ENCODE peak calls at places on chromosomes 3 and 15, in seven cellular contexts. Q, G, V, E, H, L and T are unnamed samples.

GRCh38 chr3:4421121-4421520 is 45.9 kb downstream of the SUMF1 start:
- DNase-seq in Q (no peak), G (no peak), V (no peak), E (no peak), H (peak), L (no peak), T (no peak)

GRCh38 chr3:38367709-38368108 is 21.1 kb downstream of the XYLB start:
- DNase-seq in Q (no peak), G (no peak), V (no peak), E (no peak), H (no peak), L (no peak), T (no peak)

GRCh38 chr15:78712797-78713515 is 71.9 kb upstream of the CHRNB4 start:
- DNase-seq in Q (no peak), G (no peak), V (no peak), E (no peak), H (no peak), L (no peak), T (no peak)

GRCh38 chr3:125116311-125117069 is 60.7 kb upstream of the HEG1 start:
- DNase-seq in Q (no peak), G (no peak), V (no peak), E (no peak), H (no peak), L (no peak), T (no peak)

GRCh38 chr3:108091498-108092259 is 848 bp upstream of the CD47 start:
- DNase-seq in Q (no peak), G (no peak), V (no peak), E (peak), H (no peak), L (peak), T (no peak)

GRCh38 chr3:77326586-77326985 is 286.7 kb downstream of the ROBO2 start:
- DNase-seq in Q (no peak), G (no peak), V (no peak), E (no peak), H (no peak), L (no peak), T (no peak)

GRCh38 chr3:161247049-161247448 is 25.9 kb downstream of the NMD3 start:
- DNase-seq in Q (no peak), G (no peak), V (no peak), E (no peak), H (no peak), L (no peak), T (no peak)

GRCh38 chr3:100710355-100711198 is 1.3 kb downstream of the TFG start:
- DNase-seq in Q (peak), G (peak), V (peak), E (no peak), H (peak), L (peak), T (peak)

GRCh38 chr3:182921665-182922355 is 58.5 kb downstream of the DCUN1D1 start:
- DNase-seq in Q (no peak), G (no peak), V (no peak), E (no peak), H (peak), L (no peak), T (no peak)

GRCh38 chr3:175941352-175941751 is 1082.2 kb downstream of the NAALADL2 start:
- DNase-seq in Q (peak), G (no peak), V (no peak), E (peak), H (peak), L (peak), T (no peak)

GRCh38 chr3:25781758-25782594 is 1.3 kb downstream of the NGLY1 start:
- DNase-seq in Q (no peak), G (no peak), V (no peak), E (no peak), H (peak), L (no peak), T (peak)

GRCh38 chr15:55344206-55344605 is 25.2 kb downstream of the PIGB start:
- DNase-seq in Q (no peak), G (no peak), V (no peak), E (peak), H (peak), L (no peak), T (no peak)

GRCh38 chr3:189780556-189781270 is 149.5 kb downstream of the TP63 start:
- DNase-seq in Q (no peak), G (no peak), V (no peak), E (no peak), H (no peak), L (no peak), T (no peak)

GRCh38 chr15:74185949-74186348 is 12.4 kb downstream of the ISLR start:
- DNase-seq in Q (no peak), G (no peak), V (no peak), E (no peak), H (no peak), L (no peak), T (no peak)

GRCh38 chr15:36880226-36880912 is 220.0 kb downstream of the MEIS2 start:
- DNase-seq in Q (no peak), G (no peak), V (no peak), E (peak), H (no peak), L (peak), T (no peak)

GRCh38 chr3:73255609-73256029 is 194.2 kb downstream of the EBLN2 start:
- DNase-seq in Q (peak), G (no peak), V (no peak), E (no peak), H (peak), L (no peak), T (no peak)

GRCh38 chr3:115790759-115791158 is 167.4 kb downstream of the GAP43 start:
- DNase-seq in Q (peak), G (peak), V (peak), E (no peak), H (peak), L (no peak), T (no peak)

GRCh38 chr15:69081310-69082004 is 67.0 kb downstream of the NOX5 start:
- DNase-seq in Q (no peak), G (no peak), V (no peak), E (peak), H (no peak), L (no peak), T (no peak)

GRCh38 chr15:82968066-82968465 is 15.5 kb upstream of the HOMER2 start:
- DNase-seq in Q (no peak), G (no peak), V (no peak), E (no peak), H (no peak), L (no peak), T (no peak)

GRCh38 chr3:54760226-54760625 is 167.6 kb downstream of the LRTM1 start:
- DNase-seq in Q (no peak), G (no peak), V (no peak), E (no peak), H (no peak), L (no peak), T (no peak)

GRCh38 chr15:70291295-70291694 is 193.6 kb upstream of the TLE3 start:
- DNase-seq in Q (no peak), G (no peak), V (no peak), E (no peak), H (no peak), L (no peak), T (no peak)

GRCh38 chr3:43418601-43419272 is 132.4 kb downstream of the SNRK start:
- DNase-seq in Q (no peak), G (peak), V (no peak), E (no peak), H (peak), L (no peak), T (no peak)

GRCh38 chr15:51776952-51777574 is 25.7 kb downstream of the TMOD2 start:
- DNase-seq in Q (peak), G (peak), V (peak), E (peak), H (peak), L (peak), T (peak)

DNA sequence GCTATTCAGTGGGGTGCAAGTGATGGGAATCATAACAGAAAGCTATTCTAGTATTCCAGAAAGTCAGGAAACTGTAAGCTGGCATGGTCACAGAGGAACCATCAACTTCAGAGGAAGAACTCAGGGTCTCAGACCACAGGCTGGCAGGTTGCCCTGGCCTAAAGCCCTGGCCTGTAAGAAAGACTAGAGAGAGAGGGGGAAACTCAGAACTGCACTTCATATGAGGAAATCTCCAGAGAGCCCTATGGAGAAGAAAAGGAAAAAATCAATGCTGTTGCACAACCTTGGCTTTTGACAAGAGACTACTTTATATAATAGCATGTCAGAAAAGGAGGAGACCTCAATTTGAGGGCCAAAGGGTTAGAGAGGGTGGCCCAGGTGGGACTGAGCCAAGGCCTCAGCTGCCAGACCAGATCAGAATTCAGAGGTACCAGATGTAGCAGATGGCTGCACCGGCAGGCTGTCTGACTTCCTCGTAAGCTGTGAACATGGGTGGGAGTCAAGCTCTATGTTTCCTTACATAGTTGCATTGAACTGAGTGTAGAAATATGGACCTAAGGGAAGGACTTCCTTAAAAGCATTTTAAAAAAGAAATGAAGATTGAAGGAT is 333.7 kb downstream of the PDCD6IP start:
- DNase-seq in Q (no peak), G (no peak), V (no peak), E (no peak), H (no peak), L (no peak), T (no peak)
- TF ChIP-seq SP1 in Q (no peak), G (no peak), V (no peak), E (no peak), H (no peak), L (no peak), T (no peak)

DNA sequence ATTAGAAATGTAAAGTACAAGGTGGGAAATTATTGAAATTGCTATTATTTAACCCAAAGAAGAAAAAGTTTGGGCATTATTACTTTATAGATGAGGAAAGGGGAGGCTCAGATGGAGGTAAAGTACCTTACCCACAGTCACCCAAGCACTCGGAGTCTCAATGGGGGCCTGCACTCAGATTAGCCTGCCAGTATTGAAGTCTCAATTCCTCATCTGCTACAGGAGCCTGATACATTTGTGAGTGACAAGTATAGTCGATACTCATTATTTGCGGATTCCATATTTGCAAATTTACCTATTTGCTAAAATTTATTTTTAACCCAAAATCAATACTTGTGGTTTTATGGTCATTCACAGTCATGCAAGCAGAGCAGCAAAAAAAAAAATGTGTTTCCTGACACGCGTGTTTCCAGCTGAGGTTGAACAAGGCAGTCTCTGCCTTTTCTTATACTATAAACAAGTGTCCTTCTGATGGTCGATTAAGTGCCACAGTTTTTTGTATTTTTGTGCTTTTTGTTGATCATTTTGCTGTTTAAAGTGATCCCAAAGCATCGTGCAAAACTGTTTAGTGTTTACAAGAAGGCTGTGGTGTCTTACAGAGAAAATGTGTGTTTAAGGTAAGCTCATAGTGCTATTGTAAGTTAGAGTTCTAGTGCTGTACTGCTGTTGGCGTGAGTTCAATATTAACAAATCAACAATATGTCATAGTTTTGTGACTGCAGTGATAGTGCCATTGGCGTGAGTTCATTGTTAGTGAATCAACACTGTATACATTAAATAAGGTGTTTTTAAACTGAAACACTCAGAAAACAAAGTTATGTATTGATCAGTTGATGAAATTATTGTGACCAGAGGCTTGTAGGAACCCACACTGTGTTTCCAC is 48.0 kb downstream of the ARHGEF26 start:
- DNase-seq in Q (no peak), G (no peak), V (no peak), E (no peak), H (no peak), L (no peak), T (no peak)
- TF ChIP-seq SP1 in Q (no peak), G (no peak), V (no peak), E (no peak), H (no peak), L (no peak), T (no peak)

DNA sequence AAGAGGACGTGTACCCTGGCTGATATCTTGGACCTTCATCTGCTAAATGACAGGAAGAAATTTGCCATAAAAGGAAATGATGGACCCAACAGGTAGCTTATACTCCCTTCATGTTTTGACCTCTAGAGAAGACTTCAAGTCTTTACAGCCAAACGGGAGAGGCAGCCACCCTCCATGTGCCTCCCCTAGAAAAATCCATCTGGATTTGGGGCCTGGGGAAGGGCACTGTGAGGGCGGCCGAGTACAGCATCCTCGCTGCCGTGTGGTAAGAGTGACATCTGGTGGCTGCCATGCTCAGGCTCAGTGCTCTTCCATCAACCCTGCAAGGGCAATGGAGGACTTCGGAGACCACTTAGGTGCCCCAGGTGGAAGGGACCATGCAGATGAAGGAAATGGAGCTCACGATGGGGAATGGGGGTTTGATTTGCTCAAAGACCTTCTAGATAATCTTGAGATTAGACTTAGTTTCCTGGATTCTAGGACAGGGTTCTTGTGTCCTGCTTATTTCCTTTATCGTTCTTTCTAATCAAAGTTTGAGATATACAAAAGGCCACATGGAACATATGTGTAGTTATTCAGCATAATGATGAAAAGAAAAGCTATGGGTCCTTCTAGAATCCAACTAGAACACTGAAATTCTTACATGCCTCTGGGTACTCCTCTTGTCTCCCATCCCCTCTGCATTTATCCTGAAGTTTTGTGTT is 44.4 kb downstream of the AQP9 start:
- DNase-seq in Q (peak), G (peak), V (peak), E (peak), H (peak), L (peak), T (no peak)
- TF ChIP-seq SP1 in Q (no peak), G (no peak), V (no peak), E (no peak), H (no peak), L (no peak), T (no peak)

DNA sequence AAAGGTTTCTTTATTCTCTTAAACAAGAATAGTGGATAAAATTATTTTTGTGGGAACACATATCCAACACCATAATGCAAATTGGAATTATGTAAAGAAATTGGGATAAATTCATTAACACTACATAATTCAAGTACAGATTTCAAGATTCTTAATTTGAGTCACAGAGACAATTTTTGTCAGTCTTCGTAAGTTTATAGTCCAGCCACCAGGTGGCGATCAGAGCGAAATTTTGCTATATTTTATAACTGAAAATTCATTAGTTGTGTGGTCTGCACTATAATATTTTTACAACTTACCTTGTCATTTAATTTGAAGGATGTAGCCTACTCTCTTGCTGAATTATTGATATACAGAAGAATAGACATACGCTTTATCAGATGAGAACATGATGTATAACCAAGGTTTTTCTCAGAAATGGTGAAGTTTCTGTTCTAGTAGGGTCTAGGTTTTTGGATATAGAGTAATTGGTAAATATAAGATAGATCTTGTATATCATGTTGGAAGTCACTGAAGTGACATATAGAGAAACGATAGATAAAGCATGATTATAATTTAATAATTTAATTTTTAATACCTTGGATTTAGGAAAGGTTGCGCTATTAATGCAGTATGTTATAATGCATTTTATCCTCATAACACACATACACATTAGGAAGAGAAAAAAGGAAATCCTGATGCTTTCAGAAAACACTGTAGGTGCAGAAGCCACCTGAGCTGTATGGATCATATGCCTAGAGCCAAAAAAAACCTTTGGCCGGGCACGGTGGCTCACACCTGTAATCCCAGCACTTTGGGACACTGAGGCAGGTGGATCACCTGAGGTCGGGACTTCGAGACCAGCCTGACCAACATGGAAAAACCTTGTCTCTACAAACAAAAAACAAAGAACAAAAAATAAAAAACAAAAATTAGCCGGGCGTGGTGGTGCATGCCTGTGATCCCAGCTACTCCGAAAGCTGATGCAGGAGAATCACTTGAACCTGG is 31.7 kb downstream of the PLSCR4 start:
- DNase-seq in Q (peak), G (peak), V (no peak), E (no peak), H (peak), L (no peak), T (no peak)
- TF ChIP-seq SP1 in Q (no peak), G (no peak), V (no peak), E (no peak), H (no peak), L (no peak), T (no peak)